ENCODE peak calls at places on chromosomes 3 and 15, in nine cellular contexts. K, O, X, L, V, Q, M, J and I are unnamed samples.

GRCh38 chr3:85081191-85081895 is 122.6 kb downstream of the CADM2 start:
- DNase-seq in K (no peak), O (no peak), X (no peak), L (peak; percentile 65), V (no peak), Q (no peak), M (no peak), J (no peak), I (no peak)

GRCh38 chr3:179450901-179451334 is 352 bp downstream of the GNB4 start:
- DNase-seq in K (no peak), O (no peak), X (no peak), L (peak; percentile 8), V (no peak), Q (peak; percentile 64), M (no peak), J (no peak), I (no peak)

GRCh38 chr15:39942101-39942752 is 8.3 kb downstream of the EIF2AK4 start:
- DNase-seq in K (no peak), O (no peak), X (no peak), L (no peak), V (no peak), Q (no peak), M (no peak), J (no peak), I (no peak)

GRCh38 chr15:74173545-74174215 is at the start of gene ISLR:
- DNase-seq in K (peak; percentile 19), O (peak; percentile 59), X (no peak), L (no peak), V (no peak), Q (no peak), M (no peak), J (no peak), I (no peak)

GRCh38 chr15:58065011-58065444 is 483 bp downstream of the ALDH1A2 start:
- DNase-seq in K (peak; percentile 46), O (no peak), X (no peak), L (no peak), V (no peak), Q (no peak), M (peak; percentile 69), J (no peak), I (peak; percentile 65)

GRCh38 chr15:78168591-78168990 is 19.4 kb downstream of the IDH3A start:
- DNase-seq in K (no peak), O (no peak), X (no peak), L (no peak), V (no peak), Q (no peak), M (no peak), J (no peak), I (no peak)

GRCh38 chr15:64361259-64361658 is 5.3 kb upstream of the CSNK1G1 start:
- DNase-seq in K (no peak), O (no peak), X (no peak), L (no peak), V (no peak), Q (no peak), M (no peak), J (no peak), I (no peak)

GRCh38 chr3:194130807-194131589 is 5.0 kb upstream of the HES1 start:
- DNase-seq in K (peak; percentile 19), O (no peak), X (no peak), L (peak; percentile 74), V (peak; percentile 94), Q (no peak), M (no peak), J (peak; percentile 95), I (no peak)

GRCh38 chr3:183328164-183328563 is 75.1 kb downstream of the B3GNT5 start:
- DNase-seq in K (no peak), O (no peak), X (no peak), L (no peak), V (no peak), Q (no peak), M (no peak), J (no peak), I (no peak)

GRCh38 chr3:172271386-172271976 is 176.8 kb downstream of the GHSR start:
- DNase-seq in K (no peak), O (no peak), X (no peak), L (no peak), V (no peak), Q (no peak), M (no peak), J (no peak), I (no peak)

GRCh38 chr3:45387636-45388348 is 584 bp upstream of the LARS2 start:
- DNase-seq in K (peak; percentile 56), O (no peak), X (no peak), L (no peak), V (no peak), Q (no peak), M (no peak), J (no peak), I (no peak)

GRCh38 chr3:43865887-43866528 is 175.3 kb downstream of the ABHD5 start:
- DNase-seq in K (no peak), O (no peak), X (no peak), L (no peak), V (no peak), Q (no peak), M (no peak), J (no peak), I (peak; percentile 30)

GRCh38 chr3:78610462-78611125 is 1157.2 kb downstream of the ROBO1 start:
- DNase-seq in K (no peak), O (no peak), X (no peak), L (no peak), V (no peak), Q (no peak), M (no peak), J (no peak), I (no peak)

GRCh38 chr3:187705164-187705563 is 2.8 kb upstream of the RTP2 start:
- DNase-seq in K (no peak), O (no peak), X (no peak), L (no peak), V (no peak), Q (no peak), M (no peak), J (no peak), I (no peak)

GRCh38 chr3:177179281-177180067 is 17.8 kb downstream of the TBL1XR1 start:
- DNase-seq in K (no peak), O (no peak), X (no peak), L (no peak), V (no peak), Q (no peak), M (peak; percentile 39), J (no peak), I (no peak)

GRCh38 chr15:89002281-89002761 is 85.9 kb upstream of the ABHD2 start:
- DNase-seq in K (no peak), O (peak; percentile 68), X (no peak), L (peak; percentile 72), V (peak; percentile 18), Q (peak; percentile 82), M (peak; percentile 83), J (peak; percentile 36), I (no peak)

GRCh38 chr3:32963871-32964270 is 12.4 kb downstream of the CCR4 start:
- DNase-seq in K (no peak), O (no peak), X (no peak), L (no peak), V (no peak), Q (no peak), M (no peak), J (no peak), I (no peak)

GRCh38 chr3:123369085-123369484 is 79.8 kb downstream of the ADCY5 start:
- DNase-seq in K (no peak), O (no peak), X (no peak), L (no peak), V (no peak), Q (no peak), M (no peak), J (no peak), I (no peak)

GRCh38 chr3:56928379-56929068 is 126.8 kb upstream of the ARHGEF3 start:
- DNase-seq in K (no peak), O (no peak), X (no peak), L (no peak), V (peak; percentile 25), Q (peak; percentile 77), M (peak; percentile 10), J (no peak), I (no peak)

GRCh38 chr15:33600161-33600560 is 289.4 kb downstream of the RYR3 start:
- DNase-seq in K (no peak), O (no peak), X (no peak), L (no peak), V (no peak), Q (no peak), M (no peak), J (no peak), I (no peak)

GRCh38 chr15:31440754-31441298 is 114.2 kb downstream of the KLF13 start:
- DNase-seq in K (no peak), O (peak; percentile 85), X (no peak), L (no peak), V (no peak), Q (no peak), M (no peak), J (no peak), I (no peak)
- TF ChIP-seq MAX in K (peak; percentile 3), O (no peak), X (no peak), L (no peak), V (no peak), Q (no peak), M (no peak), J (no peak), I (peak; percentile 14)

DNA sequence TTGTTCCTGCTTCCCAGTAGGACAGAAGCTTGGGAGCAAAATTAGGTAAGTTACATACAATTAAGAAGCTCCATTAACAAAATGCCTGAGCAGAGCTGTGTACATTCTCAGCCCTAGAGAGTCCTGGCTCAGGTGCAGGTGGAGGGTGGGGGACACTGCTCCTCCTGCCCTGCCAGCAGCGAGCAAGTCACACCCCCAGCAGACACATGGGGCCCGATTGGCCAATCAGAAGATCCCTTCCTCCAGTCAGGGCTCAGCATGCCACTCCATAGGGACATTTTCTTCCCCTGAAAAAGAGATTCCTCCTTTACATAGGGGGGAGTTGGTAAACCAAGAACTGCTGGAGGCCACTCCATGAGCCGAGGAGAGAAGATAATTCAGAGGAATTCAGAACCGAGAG is 62.1 kb downstream of the PLXNA1 start:
- DNase-seq in K (peak; percentile 37), O (peak; percentile 74), X (peak; percentile 29), L (peak; percentile 13), V (no peak), Q (no peak), M (peak; percentile 26), J (no peak), I (no peak)
- TF ChIP-seq MAX in K (no peak), O (no peak), X (no peak), L (no peak), V (no peak), Q (no peak), M (no peak), J (no peak), I (peak; percentile 55)

GRCh38 chr15:66779331-66780009 is 77.4 kb downstream of the SMAD6 start:
- DNase-seq in K (no peak), O (no peak), X (no peak), L (no peak), V (peak; percentile 82), Q (no peak), M (no peak), J (no peak), I (no peak)
- TF ChIP-seq MAX in K (no peak), O (no peak), X (no peak), L (no peak), V (peak; percentile 11), Q (no peak), M (no peak), J (no peak), I (no peak)

DNA sequence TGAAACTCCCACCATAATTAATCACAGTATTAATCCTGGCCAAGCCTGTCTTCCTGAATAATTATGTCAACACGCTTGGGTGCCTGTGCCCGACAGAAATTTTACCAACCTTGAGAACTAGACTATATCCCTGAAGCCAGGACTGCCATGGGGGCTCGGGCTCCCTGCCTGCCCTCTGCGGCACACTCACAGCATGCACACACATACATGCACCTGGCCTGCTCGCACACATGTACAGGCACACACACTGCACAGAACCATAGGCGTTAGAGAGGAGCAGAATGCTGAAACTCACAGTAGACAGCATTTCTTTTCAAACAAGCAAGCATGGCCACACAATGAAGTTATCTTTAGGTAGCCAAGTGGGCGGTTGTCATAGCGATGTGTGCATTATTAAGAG is 91.2 kb downstream of the ZNF621 start:
- DNase-seq in K (no peak), O (no peak), X (no peak), L (no peak), V (no peak), Q (no peak), M (no peak), J (no peak), I (no peak)
- TF ChIP-seq MAX in K (no peak), O (no peak), X (no peak), L (no peak), V (no peak), Q (no peak), M (no peak), J (no peak), I (no peak)